ENCODE peak calls at places on chromosomes 6 and 20, in eight cellular contexts. G is spleen, M is PC-3, U is heart left ventricle, Y is fibroblast of lung, L is transverse colon, S is choroid plexus epithelial cell, O is brain microvascular endothelial cell. V is an unnamed sample.

GRCh38 chr6:106974999-106975698 is 620 bp upstream of the CD24 start:
- DNase-seq in U (peak), G (peak), S (no peak), O (no peak), Y (no peak), M (peak), L (peak), V (no peak)

GRCh38 chr6:149938571-149939462 is 3.0 kb upstream of the ULBP2 start:
- DNase-seq in Y (no peak), G (peak), O (no peak), L (no peak), M (peak), U (no peak), S (peak), V (no peak)

GRCh38 chr6:32177182-32177787 is 920 bp upstream of the RNF5 start:
- DNase-seq in G (no peak), Y (no peak), M (no peak), O (peak), L (no peak), U (no peak), S (no peak), V (no peak)

GRCh38 chr20:1888796-1889463 is 6.3 kb upstream of the SIRPA start:
- DNase-seq in M (no peak), Y (peak), S (peak), U (no peak), O (no peak), G (peak), L (no peak), V (peak)

GRCh38 chr6:53634184-53634631 is 31.3 kb downstream of the KLHL31 start:
- DNase-seq in L (no peak), U (no peak), G (no peak), Y (no peak), M (no peak), S (no peak), O (no peak), V (no peak)

GRCh38 chr6:132392292-132392691 is 9.0 kb downstream of the MOXD1 start:
- DNase-seq in G (no peak), O (no peak), M (no peak), U (no peak), S (no peak), Y (no peak), L (no peak), V (no peak)

GRCh38 chr6:127118505-127119360 is at the start of gene RSPO3:
- DNase-seq in O (peak), U (no peak), L (peak), G (peak), M (no peak), Y (peak), S (peak), V (peak)

GRCh38 chr6:135186255-135186654 is 5.1 kb downstream of the MYB start:
- DNase-seq in S (no peak), Y (no peak), G (no peak), M (no peak), O (no peak), U (no peak), L (no peak), V (no peak)

GRCh38 chr6:4805553-4806307 is 29.5 kb downstream of the CDYL start:
- DNase-seq in G (no peak), O (no peak), S (peak), Y (peak), L (peak), U (peak), M (peak), V (peak)

GRCh38 chr6:154157082-154157481 is 118.0 kb downstream of the OPRM1 start:
- DNase-seq in L (no peak), U (no peak), Y (peak), O (no peak), G (no peak), M (no peak), S (no peak), V (no peak)

GRCh38 chr6:55943329-55943728 is 67.9 kb upstream of the BMP5 start:
- DNase-seq in L (no peak), U (no peak), M (no peak), G (no peak), O (peak), Y (peak), S (peak), V (peak)

GRCh38 chr6:166618866-166619761 is 7.9 kb downstream of the RPS6KA2 start:
- DNase-seq in G (no peak), Y (peak), U (no peak), S (peak), L (no peak), M (no peak), O (peak), V (peak)

GRCh38 chr6:27505209-27506027 is 32.5 kb upstream of the ZNF184 start:
- DNase-seq in G (no peak), S (peak), U (peak), L (peak), M (peak), Y (peak), O (peak), V (peak)

GRCh38 chr6:164982389-164982788 is 327.0 kb downstream of the C6orf118 start:
- DNase-seq in Y (no peak), U (no peak), L (no peak), O (no peak), G (no peak), S (no peak), M (peak), V (no peak)

GRCh38 chr6:25066593-25066992 is 130.8 kb upstream of the RIPOR2 start:
- DNase-seq in Y (no peak), G (no peak), L (no peak), M (no peak), S (peak), O (no peak), U (no peak), V (no peak)

GRCh38 chr6:95203153-95203754 is 374.1 kb upstream of the MANEA start:
- DNase-seq in Y (peak), L (no peak), S (peak), U (no peak), G (no peak), M (peak), O (peak), V (peak)

GRCh38 chr6:142015011-142015410 is 117.7 kb upstream of the GJE1 start:
- DNase-seq in O (no peak), U (no peak), L (no peak), G (no peak), M (peak), Y (no peak), S (no peak), V (no peak)

GRCh38 chr6:112241820-112242443 is 12.4 kb downstream of the LAMA4 start:
- DNase-seq in O (no peak), M (no peak), S (no peak), G (no peak), U (no peak), L (no peak), Y (no peak), V (no peak)

GRCh38 chr6:64299176-64299575 is 663.6 kb downstream of the PHF3 start:
- DNase-seq in O (no peak), S (no peak), U (no peak), Y (no peak), M (no peak), G (no peak), L (no peak), V (no peak)

GRCh38 chr6:1535295-1535694 is 74.4 kb upstream of the FOXC1 start:
- DNase-seq in U (no peak), L (no peak), Y (no peak), G (no peak), M (peak), S (no peak), O (peak), V (peak)

GRCh38 chr6:131992557-131992956 is 41.4 kb upstream of the CCN2 start:
- DNase-seq in M (no peak), U (no peak), O (no peak), Y (no peak), L (no peak), G (no peak), S (no peak), V (no peak)

GRCh38 chr20:33393609-33394008 is 7.7 kb downstream of the CDK5RAP1 start:
- DNase-seq in O (no peak), G (no peak), U (no peak), Y (no peak), L (no peak), S (no peak), M (no peak), V (no peak)

GRCh38 chr6:32117461-32117860 is 8.3 kb upstream of the TNXB start:
- DNase-seq in U (no peak), Y (no peak), M (no peak), O (no peak), L (no peak), S (no peak), G (no peak), V (no peak)

GRCh38 chr20:50202677-50203076 is 12.0 kb downstream of the CEBPB start:
- DNase-seq in G (no peak), M (no peak), U (no peak), L (no peak), Y (no peak), O (no peak), S (no peak), V (no peak)

GRCh38 chr6:15242937-15243614 is 2.8 kb upstream of the JARID2 start:
- DNase-seq in L (no peak), U (no peak), M (no peak), S (no peak), O (no peak), Y (no peak), G (peak), V (peak)

GRCh38 chr6:26597821-26598220 is 1.1 kb downstream of the ABT1 start:
- DNase-seq in G (peak), O (no peak), Y (no peak), U (no peak), S (no peak), L (no peak), M (no peak), V (no peak)

GRCh38 chr20:14951707-14952106 is 614.3 kb upstream of the FLRT3 start:
- DNase-seq in M (peak), O (peak), Y (peak), S (peak), G (no peak), L (no peak), U (no peak), V (peak)

GRCh38 chr6:5517781-5518180 is 256.5 kb downstream of the FARS2 start:
- DNase-seq in Y (no peak), G (no peak), L (no peak), O (no peak), M (no peak), S (no peak), U (no peak), V (no peak)

GRCh38 chr20:2386516-2387179 is 5.9 kb downstream of the TGM6 start:
- DNase-seq in S (peak), M (no peak), G (no peak), O (peak), L (no peak), Y (no peak), U (no peak), V (peak)

GRCh38 chr6:149895702-149896310 is 2.1 kb downstream of the RAET1E start:
- DNase-seq in M (peak), Y (peak), S (peak), U (peak), L (no peak), O (peak), G (peak), V (peak)

GRCh38 chr6:21593927-21594421 is 423 bp downstream of the SOX4 start:
- DNase-seq in L (peak), S (peak), M (no peak), U (peak), O (peak), Y (peak), G (no peak), V (peak)

GRCh38 chr6:137119196-137120104 is 54.0 kb downstream of the IL22RA2 start:
- DNase-seq in S (no peak), M (no peak), L (no peak), U (no peak), G (no peak), O (no peak), Y (no peak), V (no peak)

GRCh38 chr20:56468317-56469076 is at the start of gene RTF2:
- DNase-seq in Y (peak), O (peak), L (peak), G (peak), S (peak), M (peak), U (peak), V (peak)

GRCh38 chr6:40349092-40349491 is 238.1 kb downstream of the LRFN2 start:
- DNase-seq in M (no peak), L (no peak), G (no peak), S (no peak), U (peak), Y (no peak), O (no peak), V (peak)

GRCh38 chr20:38338849-38339520 is 7.3 kb upstream of the LBP start:
- DNase-seq in U (no peak), G (no peak), M (peak), S (peak), L (no peak), O (peak), Y (peak), V (peak)

GRCh38 chr20:23347791-23348190 is 2.8 kb upstream of the NXT1 start:
- DNase-seq in O (no peak), U (no peak), G (no peak), L (no peak), Y (no peak), S (no peak), M (no peak), V (no peak)

GRCh38 chr20:23344336-23344735 is 6.3 kb upstream of the NXT1 start:
- DNase-seq in O (no peak), L (no peak), M (no peak), G (no peak), Y (no peak), S (no peak), U (no peak), V (no peak)

GRCh38 chr20:23350855-23351838 is 556 bp downstream of the NXT1 start:
- DNase-seq in U (peak), Y (peak), M (peak), S (peak), L (peak), G (peak), O (peak), V (peak)

GRCh38 chr20:23350007-23350854 is at the start of gene NXT1:
- DNase-seq in G (peak), S (peak), L (peak), U (peak), M (peak), Y (peak), O (peak), V (peak)

DNA sequence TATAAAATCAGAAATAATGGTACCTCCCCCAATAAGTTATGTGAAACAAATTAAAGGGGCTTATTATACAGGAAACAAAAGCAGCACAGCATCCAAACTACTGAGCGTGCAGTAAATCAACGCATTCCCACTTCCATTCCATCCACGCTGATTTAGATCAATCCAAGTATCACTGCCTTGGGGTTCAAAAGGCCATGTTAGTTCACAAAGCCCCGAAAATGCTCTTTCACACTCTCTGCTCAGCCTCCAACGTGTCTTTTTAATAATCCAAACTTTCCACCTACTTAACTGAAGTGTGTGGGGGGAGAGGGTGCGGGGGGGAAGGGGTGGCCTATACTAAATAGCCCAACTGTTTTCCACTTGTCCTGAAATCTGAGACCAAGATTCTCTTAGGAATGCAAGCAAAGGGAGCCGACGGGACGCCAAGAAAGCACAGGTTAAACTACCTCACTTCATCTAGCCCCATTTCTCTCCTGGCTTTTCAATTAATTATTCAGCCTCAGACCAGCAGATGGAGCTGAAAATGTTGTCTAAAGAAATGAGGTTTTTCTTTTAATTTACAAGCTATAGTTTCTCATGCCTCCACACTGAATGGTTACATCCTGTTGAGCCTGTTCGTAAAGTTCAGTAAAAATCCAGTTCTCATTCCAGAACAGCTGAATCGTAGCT is 1.1 kb upstream of the NXT1 start:
- DNase-seq in U (no peak), L (peak), G (no peak), S (no peak), M (peak), Y (no peak), O (no peak), V (no peak)
- TF ChIP-seq CTCF in U (peak), L (peak), G (peak), S (peak), M (peak), Y (peak), O (peak), V (peak)

GRCh38 chr20:46816097-46816496 is 78.5 kb upstream of the EYA2 start:
- DNase-seq in Y (no peak), U (no peak), S (no peak), O (no peak), G (no peak), M (no peak), L (no peak), V (no peak)
- H3K4me3 ChIP-seq in Y (no peak), U (no peak), S (no peak), O (no peak), G (no peak), M (no peak), L (no peak), V (no peak)

DNA sequence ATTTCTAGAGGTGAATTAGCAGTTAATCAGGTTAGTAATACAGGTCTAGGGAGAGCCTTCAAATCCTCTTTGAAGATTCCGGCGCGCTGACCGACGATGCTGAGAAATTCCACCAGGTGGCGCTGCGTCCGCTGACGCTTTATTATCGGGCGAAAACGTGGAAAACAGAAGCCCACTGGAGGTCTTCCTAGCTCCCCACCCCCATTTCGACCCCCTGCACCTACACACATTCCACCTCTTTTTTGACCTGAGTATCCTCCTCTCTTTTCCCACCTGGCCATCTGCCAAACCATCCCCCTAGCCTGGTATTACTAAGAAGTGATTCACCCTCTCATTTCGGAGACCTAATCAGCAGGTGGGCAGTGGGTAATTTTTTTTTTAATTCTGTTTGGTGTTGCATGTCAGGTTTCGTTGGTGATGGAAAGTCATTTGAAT is 65.4 kb upstream of the RIN2 start:
- DNase-seq in S (peak), G (peak), Y (peak), M (peak), L (peak), U (peak), O (peak), V (peak)
- TF ChIP-seq CTCF in S (peak), G (peak), Y (peak), M (peak), L (peak), U (peak), O (peak), V (peak)

DNA sequence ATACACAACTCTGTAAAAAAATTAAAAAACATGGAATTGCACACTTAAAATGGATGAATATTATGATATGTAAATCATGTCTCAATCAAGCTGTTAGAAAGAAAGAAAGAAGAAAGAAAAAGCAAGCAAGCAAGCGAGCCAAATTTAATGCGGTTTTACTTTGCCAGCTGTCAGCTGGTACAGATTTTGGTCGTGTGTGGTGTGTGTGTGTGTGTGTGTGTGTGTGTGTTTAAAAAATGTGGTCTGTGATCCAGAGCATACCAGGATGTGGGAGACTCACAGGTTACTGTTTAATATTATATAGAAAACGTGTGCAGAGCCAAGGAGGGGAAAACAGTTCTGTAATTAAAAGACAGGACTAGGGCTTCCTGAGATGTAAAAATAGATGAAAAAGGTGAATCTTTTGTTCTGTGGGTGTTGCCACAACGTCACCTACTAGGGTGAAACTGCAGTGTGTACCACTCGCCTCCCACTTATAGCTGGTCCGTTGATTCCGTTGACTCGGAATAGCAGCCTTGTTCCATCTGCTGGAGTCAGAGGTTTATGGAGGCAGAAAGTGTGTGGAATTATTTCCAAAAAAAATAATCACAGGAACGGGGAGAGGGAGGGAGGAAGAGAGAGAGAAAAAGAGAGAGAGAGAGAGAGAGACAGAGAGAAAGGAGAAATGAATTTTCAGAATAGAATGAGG is 197.7 kb downstream of the BCAS1 start:
- DNase-seq in O (peak), U (no peak), L (no peak), S (peak), G (no peak), Y (peak), M (no peak), V (no peak)
- H3K4me3 ChIP-seq in O (peak), U (no peak), L (no peak), S (peak), G (peak), Y (no peak), M (no peak), V (no peak)

GRCh38 chr6:83514877-83515466 is 2.6 kb downstream of the PRSS35 start:
- DNase-seq in G (no peak), U (no peak), S (peak), L (no peak), O (peak), Y (peak), M (peak), V (peak)

GRCh38 chr6:83518946-83519489 is 6.7 kb downstream of the PRSS35 start:
- DNase-seq in S (peak), L (no peak), O (peak), G (no peak), U (no peak), Y (peak), M (peak), V (peak)

GRCh38 chr6:83511901-83512681 is at the start of gene PRSS35:
- DNase-seq in S (peak), O (peak), Y (peak), L (peak), U (peak), M (peak), G (peak), V (peak)

DNA sequence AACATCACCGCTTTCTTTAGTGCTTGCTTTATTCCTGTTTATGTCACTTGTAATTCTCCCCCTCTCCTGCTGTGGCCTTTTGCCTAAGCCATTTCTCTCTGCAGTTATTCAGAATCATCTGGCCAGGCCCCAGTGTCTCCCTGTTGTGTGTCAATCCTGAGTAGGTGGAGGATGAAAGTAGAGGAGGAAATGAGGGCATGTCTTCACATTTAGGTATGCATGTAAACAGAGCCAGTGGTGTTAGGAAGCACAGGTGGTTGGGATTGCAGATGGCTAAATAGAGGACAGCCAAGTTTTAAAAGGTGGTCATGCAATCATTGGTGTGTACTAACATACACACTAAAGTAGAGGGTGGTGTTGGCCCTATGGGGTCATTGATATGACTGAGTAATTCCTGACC is 5.2 kb downstream of the PRSS35 start:
- DNase-seq in L (no peak), M (peak), S (no peak), Y (no peak), G (no peak), O (no peak), U (no peak), V (no peak)
- TF ChIP-seq CTCF in L (no peak), M (no peak), S (no peak), Y (no peak), G (no peak), O (no peak), U (no peak), V (no peak)

GRCh38 chr20:62652894-62653305 is 10.6 kb downstream of the SLCO4A1 start:
- DNase-seq in S (no peak), G (peak), U (no peak), M (no peak), Y (no peak), O (no peak), L (no peak), V (no peak)

GRCh38 chr20:62651285-62652021 is 9.2 kb downstream of the SLCO4A1 start:
- DNase-seq in S (peak), U (peak), G (peak), L (peak), O (peak), Y (peak), M (no peak), V (peak)

GRCh38 chr20:62649140-62649539 is 6.8 kb downstream of the SLCO4A1 start:
- DNase-seq in S (no peak), G (no peak), L (no peak), Y (no peak), U (no peak), O (no peak), M (no peak), V (no peak)

GRCh38 chr20:62652051-62652893 is 10.0 kb downstream of the SLCO4A1 start:
- DNase-seq in G (peak), Y (peak), L (peak), S (peak), M (peak), O (peak), U (peak), V (peak)

GRCh38 chr20:62650551-62651284 is 8.4 kb downstream of the SLCO4A1 start:
- DNase-seq in U (no peak), M (no peak), G (no peak), L (no peak), Y (no peak), O (no peak), S (no peak), V (no peak)
- H3K4me3 ChIP-seq in U (no peak), M (peak), G (peak), L (no peak), Y (no peak), O (no peak), S (no peak), V (no peak)

V was measured in fibroblast of pulmonary artery.